ENCODE peak calls at places on chromosome 4, in five cellular contexts. Q is heart left ventricle; L is CD8-positive, alpha-beta memory T cell; O is left ventricle myocardium inferior; Z is mesendoderm. M is an unnamed sample.

GRCh38 chr4:1793940-1794808 is 1.1 kb downstream of the FGFR3 start:
- DNase-seq in Q (no peak), L (no peak), O (no peak), Z (peak; percentile 57), M (no peak)

GRCh38 chr4:7206856-7207567 is 14.7 kb downstream of the SORCS2 start:
- DNase-seq in Q (peak; percentile 91), L (no peak), O (peak; percentile 86), Z (peak; percentile 68), M (no peak)

GRCh38 chr4:139503622-139504166 is 49.8 kb downstream of the RAB33B start:
- DNase-seq in Q (no peak), L (no peak), O (no peak), Z (no peak), M (no peak)

GRCh38 chr4:10655968-10656367 is 28.6 kb downstream of the CLNK start:
- DNase-seq in Q (no peak), L (no peak), O (no peak), Z (no peak), M (no peak)

GRCh38 chr4:47198791-47199190 is 167.4 kb downstream of the GABRB1 start:
- DNase-seq in Q (no peak), L (no peak), O (no peak), Z (peak; percentile 38), M (no peak)

GRCh38 chr4:24060932-24061331 is 171.1 kb upstream of the PPARGC1A start:
- DNase-seq in Q (no peak), L (no peak), O (no peak), Z (no peak), M (no peak)

GRCh38 chr4:84159767-84160166 is 339.3 kb downstream of the NKX6-1 start:
- DNase-seq in Q (no peak), L (no peak), O (no peak), Z (peak; percentile 74), M (no peak)

GRCh38 chr4:118352843-118353373 is at the start of gene PRSS12:
- DNase-seq in Q (peak; percentile 54), L (peak; percentile 26), O (peak; percentile 48), Z (peak; percentile 89), M (peak; percentile 7)

GRCh38 chr4:138616775-138617174 is 374.6 kb upstream of the SLC7A11 start:
- DNase-seq in Q (no peak), L (no peak), O (no peak), Z (no peak), M (no peak)

GRCh38 chr4:53531695-53532224 is 59.5 kb downstream of the LNX1 start:
- DNase-seq in Q (no peak), L (no peak), O (no peak), Z (no peak), M (no peak)

GRCh38 chr4:151719935-151720334 is 40.9 kb downstream of the GATB start:
- DNase-seq in Q (peak; percentile 43), L (no peak), O (no peak), Z (no peak), M (no peak)

GRCh38 chr4:41458689-41459088 is 79.3 kb upstream of the LIMCH1 start:
- DNase-seq in Q (no peak), L (no peak), O (no peak), Z (no peak), M (no peak)

GRCh38 chr4:118175506-118175905 is 141.2 kb downstream of the NDST3 start:
- DNase-seq in Q (no peak), L (no peak), O (no peak), Z (peak; percentile 90), M (no peak)

GRCh38 chr4:56803473-56803872 is 18.0 kb downstream of the SPINK2 start:
- DNase-seq in Q (no peak), L (no peak), O (no peak), Z (no peak), M (no peak)

GRCh38 chr4:82865592-82865991 is 25.4 kb downstream of the SEC31A start:
- DNase-seq in Q (no peak), L (peak; percentile 4), O (no peak), Z (peak; percentile 10), M (no peak)

GRCh38 chr4:169122405-169122804 is 112.3 kb upstream of the CBR4 start:
- DNase-seq in Q (no peak), L (no peak), O (no peak), Z (no peak), M (no peak)

GRCh38 chr4:1809754-1810502 is 16.8 kb downstream of the FGFR3 start:
- DNase-seq in Q (peak; percentile 66), L (peak; percentile 39), O (peak; percentile 61), Z (peak; percentile 89), M (peak; percentile 73)

GRCh38 chr4:62455871-62456270 is 1255.7 kb downstream of the ADGRL3 start:
- DNase-seq in Q (no peak), L (no peak), O (no peak), Z (peak; percentile 59), M (no peak)

GRCh38 chr4:56787380-56787779 is 34.1 kb downstream of the SPINK2 start:
- DNase-seq in Q (peak; percentile 45), L (no peak), O (no peak), Z (peak; percentile 64), M (no peak)

GRCh38 chr4:79141530-79141929 is 184.3 kb downstream of the NAA11 start:
- DNase-seq in Q (no peak), L (no peak), O (no peak), Z (peak; percentile 73), M (no peak)

GRCh38 chr4:153573881-153574807 is 108.0 kb downstream of the TMEM131L start:
- DNase-seq in Q (peak; percentile 76), L (peak; percentile 52), O (peak; percentile 58), Z (peak; percentile 39), M (peak; percentile 34)

GRCh38 chr4:38364383-38364963 is 299.5 kb upstream of the KLF3 start:
- DNase-seq in Q (no peak), L (no peak), O (no peak), Z (no peak), M (no peak)

GRCh38 chr4:41693629-41694028 is 54.9 kb downstream of the PHOX2B start:
- DNase-seq in Q (no peak), L (no peak), O (no peak), Z (peak; percentile 45), M (no peak)

GRCh38 chr4:188941524-188942109 is 802.4 kb downstream of the TRIML1 start:
- DNase-seq in Q (no peak), L (no peak), O (no peak), Z (no peak), M (no peak)

GRCh38 chr4:26076000-26076587 is 162.1 kb downstream of the SMIM20 start:
- DNase-seq in Q (no peak), L (no peak), O (no peak), Z (no peak), M (no peak)

GRCh38 chr4:69753666-69754065 is 6.8 kb downstream of the SULT1B1 start:
- DNase-seq in Q (no peak), L (no peak), O (no peak), Z (no peak), M (no peak)

GRCh38 chr4:76305971-76306881 is at the start of gene STBD1:
- DNase-seq in Q (peak; percentile 90), L (peak; percentile 31), O (peak; percentile 85), Z (peak; percentile 81), M (no peak)

GRCh38 chr4:180664766-180665368 is 1578.3 kb upstream of the TENM3 start:
- DNase-seq in Q (peak; percentile 54), L (peak; percentile 6), O (no peak), Z (peak; percentile 86), M (peak; percentile 28)

GRCh38 chr4:37453004-37453360 is 208.4 kb downstream of the NWD2 start:
- DNase-seq in Q (no peak), L (peak; percentile 13), O (no peak), Z (peak; percentile 92), M (peak; percentile 9)

GRCh38 chr4:186624951-186625350 is 69.6 kb upstream of the MTNR1A start:
- DNase-seq in Q (no peak), L (no peak), O (no peak), Z (peak; percentile 57), M (no peak)

GRCh38 chr4:8745036-8745827 is 126.4 kb downstream of the HMX1 start:
- DNase-seq in Q (no peak), L (no peak), O (no peak), Z (no peak), M (no peak)

GRCh38 chr4:57254727-57255126 is 144.5 kb upstream of the IGFBP7 start:
- DNase-seq in Q (no peak), L (no peak), O (no peak), Z (no peak), M (no peak)

GRCh38 chr4:59597536-59598232 is 1602.4 kb upstream of the ADGRL3 start:
- DNase-seq in Q (no peak), L (no peak), O (no peak), Z (no peak), M (no peak)

GRCh38 chr4:127708985-127709384 is 21.2 kb upstream of the SLC25A31 start:
- DNase-seq in Q (no peak), L (no peak), O (no peak), Z (peak; percentile 38), M (no peak)

GRCh38 chr4:2856266-2856665 is 12.6 kb downstream of the ADD1 start:
- DNase-seq in Q (no peak), L (no peak), O (no peak), Z (no peak), M (no peak)
- H3K4me1 ChIP-seq in Q (peaks cover 83% of the 10 kb centered on the region), L (peaks cover 80% of the 10 kb centered on the region), O (peaks cover 100% of the 10 kb centered on the region), Z (peaks cover 8% of the 10 kb centered on the region), M (peaks cover 69% of the 10 kb centered on the region)

DNA sequence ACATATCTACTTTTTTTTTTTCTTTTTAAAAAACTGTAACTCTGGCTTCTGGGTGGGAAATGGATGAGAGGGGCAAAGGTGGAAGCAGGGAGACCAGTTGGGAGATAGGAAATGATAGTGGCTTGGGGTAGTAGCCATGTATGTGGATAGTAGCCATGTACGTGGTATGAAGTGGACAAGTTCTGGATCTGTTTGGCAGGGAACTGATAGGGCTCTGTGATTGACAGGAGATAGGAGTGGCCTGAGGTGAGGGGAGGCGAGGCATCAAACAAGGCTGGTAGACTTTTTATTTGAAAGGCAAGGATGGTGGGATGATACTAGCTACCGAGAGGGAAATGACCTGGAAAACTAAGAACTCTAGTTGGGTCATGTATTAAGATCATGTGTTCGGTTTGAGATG is 117.8 kb downstream of the AFF1 start:
- DNase-seq in Q (no peak), L (no peak), O (no peak), Z (no peak), M (no peak)
- H3K4me1 ChIP-seq in Q (peaks cover 74% of the 10 kb centered on the region), L (no peaks in the 10 kb centered on the region), O (peaks cover 98% of the 10 kb centered on the region), Z (peaks cover 21% of the 10 kb centered on the region), M (no peaks in the 10 kb centered on the region)

DNA sequence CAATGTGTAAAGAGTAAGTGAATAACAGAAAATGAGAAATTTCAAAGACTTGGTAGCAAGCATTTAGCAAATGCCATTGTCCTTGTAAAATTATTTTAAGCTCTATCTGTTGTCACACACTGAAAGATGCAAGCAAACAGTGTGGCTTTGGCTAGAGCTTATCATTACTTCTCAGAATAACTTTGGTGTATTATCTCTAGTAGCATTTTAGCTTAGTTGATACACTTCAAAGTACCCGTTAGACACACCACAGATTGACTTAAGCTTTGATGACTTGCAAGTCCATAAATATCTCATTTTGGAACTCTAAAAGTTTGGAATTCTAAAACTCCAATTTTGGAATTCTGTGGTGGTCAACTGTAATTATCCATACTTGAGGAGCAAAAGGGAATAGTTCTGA is 98.6 kb downstream of the PDLIM5 start:
- DNase-seq in Q (no peak), L (no peak), O (no peak), Z (no peak), M (no peak)
- H3K4me1 ChIP-seq in Q (peaks cover 70% of the 10 kb centered on the region), L (no peaks in the 10 kb centered on the region), O (peaks cover 88% of the 10 kb centered on the region), Z (peaks cover 8% of the 10 kb centered on the region), M (no peaks in the 10 kb centered on the region)

GRCh38 chr4:126702747-126703146 is 930.0 kb upstream of the INTU start:
- DNase-seq in Q (no peak), L (no peak), O (no peak), Z (peak; percentile 44), M (no peak)
- H3K4me1 ChIP-seq in Q (peaks cover 13% of the 10 kb centered on the region), L (no peaks in the 10 kb centered on the region), O (peaks cover 19% of the 10 kb centered on the region), Z (no peaks in the 10 kb centered on the region), M (no peaks in the 10 kb centered on the region)

GRCh38 chr4:3112979-3113469 is 38.5 kb downstream of the HTT start:
- DNase-seq in Q (no peak), L (no peak), O (no peak), Z (no peak), M (no peak)
- H3K4me1 ChIP-seq in Q (peaks cover 29% of the 10 kb centered on the region), L (no peaks in the 10 kb centered on the region), O (peaks cover 63% of the 10 kb centered on the region), Z (no peaks in the 10 kb centered on the region), M (no peaks in the 10 kb centered on the region)